ENCODE peak calls at places on chromosomes 1 and 21, in six cellular contexts. L is uterus, F is left ventricle myocardium inferior, D is transverse colon, J is breast epithelium, S is thyroid gland. P is an unnamed sample.
A peak's percentile ranks its signal among the peaks of the same experiment; 100 is the strongest.

GRCh38 chr1:158930504-158930903 is 848 bp upstream of the PYHIN1 start:
- DNase-seq in L (no peak), F (no peak), D (peak; percentile 28), J (no peak), S (no peak), P (no peak)

GRCh38 chr1:67687198-67687545 is 2.2 kb downstream of the GADD45A start:
- DNase-seq in L (no peak), F (no peak), D (no peak), J (no peak), S (no peak), P (no peak)

GRCh38 chr1:184482113-184482512 is 95.3 kb downstream of the C1orf21 start:
- DNase-seq in L (peak; percentile 47), F (peak; percentile 75), D (peak; percentile 62), J (no peak), S (peak; percentile 57), P (peak; percentile 77)

GRCh38 chr1:151713874-151714273 is 2.7 kb downstream of the CELF3 start:
- DNase-seq in L (no peak), F (no peak), D (no peak), J (no peak), S (no peak), P (no peak)

GRCh38 chr1:23904748-23905357 is 8.3 kb downstream of the CNR2 start:
- DNase-seq in L (no peak), F (no peak), D (no peak), J (no peak), S (no peak), P (no peak)

GRCh38 chr1:208235983-208236761 is 8.0 kb downstream of the PLXNA2 start:
- DNase-seq in L (peak; percentile 78), F (peak; percentile 58), D (peak; percentile 77), J (no peak), S (peak; percentile 51), P (peak; percentile 88)

GRCh38 chr1:22773981-22774471 is 63.4 kb downstream of the EPHB2 start:
- DNase-seq in L (peak; percentile 60), F (peak; percentile 74), D (peak; percentile 21), J (peak; percentile 41), S (peak; percentile 87), P (peak; percentile 79)

GRCh38 chr21:15517394-15517793 is 212.4 kb upstream of the USP25 start:
- DNase-seq in L (no peak), F (no peak), D (no peak), J (no peak), S (no peak), P (no peak)

GRCh38 chr1:93013311-93014091 is 52.2 kb upstream of the DIPK1A start:
- DNase-seq in L (no peak), F (no peak), D (no peak), J (no peak), S (no peak), P (no peak)

GRCh38 chr21:37912616-37913015 is 3.6 kb downstream of the KCNJ6 start:
- DNase-seq in L (no peak), F (no peak), D (no peak), J (no peak), S (no peak), P (no peak)

GRCh38 chr1:226061793-226062557 is 541 bp upstream of the H3-3A start:
- DNase-seq in L (peak; percentile 76), F (peak; percentile 82), D (peak; percentile 85), J (peak; percentile 69), S (peak; percentile 81), P (peak; percentile 85)

GRCh38 chr1:165747632-165748452 is 20.8 kb downstream of the TMCO1 start:
- DNase-seq in L (no peak), F (no peak), D (peak; percentile 19), J (no peak), S (no peak), P (no peak)

GRCh38 chr1:156623946-156624813 is 5.0 kb downstream of the HAPLN2 start:
- DNase-seq in L (peak; percentile 63), F (peak; percentile 60), D (peak; percentile 47), J (no peak), S (peak; percentile 24), P (no peak)

GRCh38 chr1:115796897-115797296 is 28.4 kb upstream of the CASQ2 start:
- DNase-seq in L (no peak), F (no peak), D (no peak), J (no peak), S (no peak), P (no peak)

GRCh38 chr1:158046726-158047510 is 53.5 kb downstream of the KIRREL1 start:
- DNase-seq in L (no peak), F (no peak), D (no peak), J (no peak), S (no peak), P (no peak)

GRCh38 chr1:151047591-151047924 is at the start of gene C1orf56:
- DNase-seq in L (peak; percentile 74), F (peak; percentile 68), D (peak; percentile 77), J (no peak), S (peak; percentile 81), P (peak; percentile 84)

GRCh38 chr1:111483166-111483565 is 9.4 kb downstream of the C1orf162 start:
- DNase-seq in L (no peak), F (no peak), D (no peak), J (no peak), S (no peak), P (no peak)

GRCh38 chr21:36722370-36723368 is 23.8 kb downstream of the SIM2 start:
- DNase-seq in L (no peak), F (no peak), D (no peak), J (no peak), S (no peak), P (no peak)

GRCh38 chr1:183926978-183927377 is 110.5 kb downstream of the COLGALT2 start:
- DNase-seq in L (no peak), F (no peak), D (no peak), J (no peak), S (no peak), P (no peak)

GRCh38 chr1:235954306-235955283 is 87.9 kb upstream of the LYST start:
- DNase-seq in L (no peak), F (peak; percentile 28), D (peak; percentile 54), J (no peak), S (peak; percentile 16), P (no peak)

GRCh38 chr1:94528271-94528670 is 13.3 kb downstream of the F3 start:
- DNase-seq in L (no peak), F (no peak), D (no peak), J (no peak), S (no peak), P (no peak)

GRCh38 chr1:7022058-7022457 is 236.8 kb downstream of the CAMTA1 start:
- DNase-seq in L (no peak), F (no peak), D (no peak), J (no peak), S (no peak), P (no peak)

GRCh38 chr1:234270103-234270502 is 103.2 kb upstream of the COA6 start:
- DNase-seq in L (no peak), F (no peak), D (no peak), J (no peak), S (no peak), P (no peak)

GRCh38 chr1:116125761-116126160 is 14.6 kb downstream of the MAB21L3 start:
- DNase-seq in L (no peak), F (no peak), D (peak; percentile 69), J (no peak), S (no peak), P (no peak)

GRCh38 chr1:61132176-61133047 is 50.1 kb downstream of the NFIA start:
- DNase-seq in L (no peak), F (no peak), D (no peak), J (no peak), S (no peak), P (no peak)

GRCh38 chr1:24713176-24713575 is 32.1 kb upstream of the CLIC4 start:
- DNase-seq in L (no peak), F (no peak), D (no peak), J (no peak), S (no peak), P (no peak)

DNA sequence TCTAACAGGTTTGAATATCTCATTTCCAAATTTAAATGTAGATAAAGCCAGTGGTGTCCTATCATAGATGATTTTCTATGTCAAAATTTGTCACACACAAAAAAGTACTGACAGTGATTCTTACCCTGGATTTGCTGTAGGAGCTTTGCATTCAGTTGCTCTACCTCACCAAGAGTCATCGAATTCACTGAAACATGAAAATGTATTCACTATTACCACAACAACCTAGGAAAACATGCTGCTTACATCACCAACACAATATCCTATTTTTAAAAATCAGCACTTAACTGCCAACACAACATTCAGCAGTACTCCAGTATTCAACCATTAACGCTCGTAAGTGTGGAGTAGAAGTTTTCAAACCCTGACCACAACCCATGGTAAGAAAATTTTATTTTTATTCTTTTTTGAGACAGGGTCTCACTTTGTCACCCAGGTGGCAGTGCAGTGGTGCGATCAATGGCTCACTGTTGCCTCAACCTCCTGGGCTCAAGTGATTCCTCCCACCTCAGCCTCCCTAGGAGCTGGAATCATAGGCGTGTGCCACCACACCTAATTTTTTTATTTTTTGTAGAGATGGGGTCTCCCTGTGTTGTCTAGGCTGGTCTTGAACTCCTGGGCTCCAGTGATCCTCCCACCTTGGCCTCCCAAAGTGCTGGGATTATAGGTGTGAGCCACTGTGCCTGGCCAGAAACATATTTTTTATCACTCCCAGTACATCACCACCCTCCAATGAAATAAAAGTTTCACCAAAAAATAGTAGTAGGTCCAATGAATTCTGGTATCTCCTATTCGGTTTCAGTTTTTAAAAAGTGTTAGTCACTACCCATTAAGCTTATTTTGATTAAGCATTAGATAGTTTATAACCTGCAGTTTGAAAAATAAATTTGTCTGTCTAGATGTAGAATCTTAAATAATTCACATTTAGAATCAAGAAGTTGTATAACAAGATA is 23.8 kb downstream of the C21orf91 start:
- DNase-seq in L (no peak), F (no peak), D (no peak), J (no peak), S (no peak), P (no peak)
- H3K27ac ChIP-seq in L (no peak overlapping the region), F (peak overlapping the region; percentile 64), D (peak overlapping the region; percentile 64), J (no peak overlapping the region), S (no peak overlapping the region), P (no peak overlapping the region)

DNA sequence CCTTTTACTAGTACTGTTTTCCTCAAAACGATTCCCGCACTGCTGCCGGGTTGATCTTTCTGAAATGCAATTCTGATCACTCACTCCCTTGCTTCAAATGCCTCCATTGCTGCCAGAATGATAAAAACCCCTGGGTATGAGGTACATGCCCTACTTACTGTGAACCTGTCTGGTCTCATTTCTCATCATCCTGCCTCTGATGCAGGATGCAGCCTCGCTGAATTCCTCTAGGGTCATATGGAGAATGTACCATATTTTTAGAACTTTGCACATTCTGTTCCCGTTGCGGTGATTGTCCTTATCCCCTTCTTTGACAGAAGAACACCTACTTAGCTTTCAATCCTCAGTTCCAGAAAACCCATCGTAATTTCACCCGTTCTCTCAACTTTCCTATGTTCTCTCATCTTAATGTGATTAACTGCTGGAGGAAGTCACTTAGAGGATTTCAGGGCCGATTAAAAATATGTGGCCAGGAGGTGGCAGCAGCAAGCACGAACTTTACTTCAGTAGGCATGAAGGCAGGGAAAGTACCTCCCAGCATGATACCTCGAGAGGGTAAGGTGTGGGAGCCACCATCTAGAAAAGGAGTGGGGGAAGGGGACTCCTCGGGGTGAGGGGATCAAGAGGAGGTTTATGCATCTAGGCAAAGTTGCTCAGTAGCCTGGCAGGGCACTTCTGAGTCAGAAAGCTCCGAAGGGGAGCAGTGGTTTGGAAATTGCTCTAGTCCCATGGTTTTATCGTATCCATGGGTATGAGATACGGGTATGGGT is 361.5 kb upstream of the ZP4 start:
- DNase-seq in L (peak; percentile 14), F (peak; percentile 41), D (peak; percentile 47), J (peak; percentile 29), S (peak; percentile 65), P (no peak)
- TF ChIP-seq CTCF in L (peak; percentile 13), F (peak; percentile 46), D (peak; percentile 39), J (peak; percentile 41), S (no peak), P (no peak)

GRCh38 chr1:106080608-106081325 is 975.7 kb upstream of the PRMT6 start:
- DNase-seq in L (no peak), F (no peak), D (no peak), J (no peak), S (no peak), P (no peak)
- H3K4me3 ChIP-seq in L (no peak overlapping the region), F (no peak overlapping the region), D (no peak overlapping the region), J (no peak overlapping the region), S (no peak overlapping the region), P (no peak overlapping the region)

GRCh38 chr1:59415286-59415850 is 118.5 kb downstream of the FGGY start:
- DNase-seq in L (no peak), F (no peak), D (no peak), J (no peak), S (no peak), P (no peak)
- H3K27ac ChIP-seq in L (no peak overlapping the region), F (no peak overlapping the region), D (no peak overlapping the region), J (no peak overlapping the region), S (no peak overlapping the region), P (no peak overlapping the region)

P was measured in coronary artery.